ENCODE peak calls at places on chromosome 20, in four cellular contexts. G is central memory CD4-positive, alpha-beta T cell; F is ovary; W is stimulated activated CD4-positive, alpha-beta T cell treated with anti-CD3 and anti-CD28 coated beads, Interleukin-4, amount 100 ng/mL, for 1 hour. Q is an unnamed sample.

GRCh38 chr20:61628901-61629300 is 376.8 kb downstream of the CDH4 start:
- DNase-seq in G (no peak), W (no peak), F (no peak), Q (no peak)

GRCh38 chr20:50527068-50527605 is 17.0 kb downstream of the PTPN1 start:
- DNase-seq in W (no peak), G (no peak), F (no peak), Q (no peak)

GRCh38 chr20:33578510-33578909 is 83.6 kb upstream of the C20orf144 start:
- DNase-seq in F (no peak), W (no peak), G (no peak), Q (no peak)

GRCh38 chr20:37417857-37418501 is 72.0 kb downstream of the SRC start:
- DNase-seq in W (no peak), F (no peak), G (no peak), Q (no peak)

GRCh38 chr20:24773168-24773567 is 175.9 kb upstream of the CST7 start:
- DNase-seq in G (no peak), F (no peak), W (no peak), Q (no peak)

GRCh38 chr20:4897600-4897999 is 103.7 kb downstream of the SLC23A2 start:
- DNase-seq in G (no peak), F (no peak), W (no peak), Q (no peak)

GRCh38 chr20:19251958-19252669 is 39.7 kb downstream of the SLC24A3 start:
- DNase-seq in F (no peak), W (no peak), G (no peak), Q (no peak)

GRCh38 chr20:50792708-50793574 is 1.9 kb upstream of the BCAS4 start:
- DNase-seq in F (no peak), W (no peak), G (no peak), Q (no peak)

Q was measured in Jurkat, Clone E6-1.